ENCODE peak calls at places on chromosome 1, in six cellular contexts. One of them, this sample, is unnamed. For H3K36me3 and H3K27me3, the result is how much of the 10 kb centered on the place peaks cover.

GRCh38 chr1:23325393-23325792 is 18.7 kb downstream of the HNRNPR start:
- DNase-seq in adrenal gland: no peak
- DNase-seq in CD8-positive, alpha-beta T cell: no peak
- DNase-seq in naive thymus-derived CD4-positive, alpha-beta T cell: no peak
- DNase-seq in heart right ventricle: no peak
- DNase-seq in CD4-positive, alpha-beta memory T cell: no peak
- DNase-seq in this sample: no peak

GRCh38 chr1:59332983-59333382 is 36.1 kb downstream of the FGGY start:
- DNase-seq in adrenal gland: no peak
- DNase-seq in CD8-positive, alpha-beta T cell: no peak
- DNase-seq in naive thymus-derived CD4-positive, alpha-beta T cell: no peak
- DNase-seq in heart right ventricle: no peak
- DNase-seq in CD4-positive, alpha-beta memory T cell: no peak
- DNase-seq in this sample: no peak

GRCh38 chr1:41333146-41333784 is 28.0 kb upstream of the FOXO6 start:
- DNase-seq in adrenal gland: no peak
- DNase-seq in CD8-positive, alpha-beta T cell: no peak
- DNase-seq in naive thymus-derived CD4-positive, alpha-beta T cell: no peak
- DNase-seq in heart right ventricle: no peak
- DNase-seq in CD4-positive, alpha-beta memory T cell: no peak
- DNase-seq in this sample: peak

GRCh38 chr1:213417846-213418245 is 366.8 kb downstream of the RPS6KC1 start:
- DNase-seq in adrenal gland: no peak
- DNase-seq in CD8-positive, alpha-beta T cell: no peak
- DNase-seq in naive thymus-derived CD4-positive, alpha-beta T cell: no peak
- DNase-seq in heart right ventricle: no peak
- DNase-seq in CD4-positive, alpha-beta memory T cell: no peak
- DNase-seq in this sample: no peak

GRCh38 chr1:227562037-227562436 is 1.3 kb upstream of the ZNF678 start:
- DNase-seq in adrenal gland: no peak
- DNase-seq in CD8-positive, alpha-beta T cell: no peak
- DNase-seq in naive thymus-derived CD4-positive, alpha-beta T cell: no peak
- DNase-seq in heart right ventricle: no peak
- DNase-seq in CD4-positive, alpha-beta memory T cell: no peak
- DNase-seq in this sample: no peak

GRCh38 chr1:1230656-1231399 is 973 bp downstream of the SDF4 start:
- DNase-seq in adrenal gland: no peak
- DNase-seq in CD8-positive, alpha-beta T cell: no peak
- DNase-seq in naive thymus-derived CD4-positive, alpha-beta T cell: no peak
- DNase-seq in heart right ventricle: no peak
- DNase-seq in CD4-positive, alpha-beta memory T cell: no peak
- DNase-seq in this sample: no peak

GRCh38 chr1:151058682-151059341 is 610 bp downstream of the CDC42SE1 start:
- DNase-seq in adrenal gland: peak
- DNase-seq in CD8-positive, alpha-beta T cell: peak
- DNase-seq in naive thymus-derived CD4-positive, alpha-beta T cell: no peak
- DNase-seq in heart right ventricle: no peak
- DNase-seq in CD4-positive, alpha-beta memory T cell: no peak
- DNase-seq in this sample: peak

GRCh38 chr1:14915356-14916054 is 238.0 kb upstream of the TMEM51 start:
- DNase-seq in adrenal gland: peak
- DNase-seq in CD8-positive, alpha-beta T cell: peak
- DNase-seq in naive thymus-derived CD4-positive, alpha-beta T cell: no peak
- DNase-seq in heart right ventricle: peak
- DNase-seq in CD4-positive, alpha-beta memory T cell: no peak
- DNase-seq in this sample: peak

GRCh38 chr1:201791775-201792166 is 37.2 kb upstream of the IPO9 start:
- DNase-seq in adrenal gland: peak
- DNase-seq in CD8-positive, alpha-beta T cell: no peak
- DNase-seq in naive thymus-derived CD4-positive, alpha-beta T cell: no peak
- DNase-seq in heart right ventricle: peak
- DNase-seq in CD4-positive, alpha-beta memory T cell: no peak
- DNase-seq in this sample: no peak

GRCh38 chr1:38817958-38818705 is 41.4 kb downstream of the RRAGC start:
- DNase-seq in adrenal gland: peak
- DNase-seq in CD8-positive, alpha-beta T cell: peak
- DNase-seq in naive thymus-derived CD4-positive, alpha-beta T cell: peak
- DNase-seq in heart right ventricle: peak
- DNase-seq in CD4-positive, alpha-beta memory T cell: peak
- DNase-seq in this sample: peak

GRCh38 chr1:33763406-33763805 is 100.5 kb upstream of the HMGB4 start:
- DNase-seq in adrenal gland: peak
- DNase-seq in CD8-positive, alpha-beta T cell: no peak
- DNase-seq in naive thymus-derived CD4-positive, alpha-beta T cell: no peak
- DNase-seq in heart right ventricle: no peak
- DNase-seq in CD4-positive, alpha-beta memory T cell: no peak
- DNase-seq in this sample: no peak

GRCh38 chr1:20234761-20235540 is 48.6 kb upstream of the PLA2G2C start:
- DNase-seq in adrenal gland: no peak
- DNase-seq in CD8-positive, alpha-beta T cell: no peak
- DNase-seq in naive thymus-derived CD4-positive, alpha-beta T cell: no peak
- DNase-seq in heart right ventricle: no peak
- DNase-seq in CD4-positive, alpha-beta memory T cell: no peak
- DNase-seq in this sample: no peak

GRCh38 chr1:164659621-164660414 is 100.8 kb downstream of the PBX1 start:
- DNase-seq in adrenal gland: no peak
- DNase-seq in CD8-positive, alpha-beta T cell: no peak
- DNase-seq in naive thymus-derived CD4-positive, alpha-beta T cell: no peak
- DNase-seq in heart right ventricle: no peak
- DNase-seq in CD4-positive, alpha-beta memory T cell: no peak
- DNase-seq in this sample: no peak

GRCh38 chr1:204357551-204357950 is 2.2 kb downstream of the PLEKHA6 start:
- DNase-seq in adrenal gland: no peak
- DNase-seq in CD8-positive, alpha-beta T cell: no peak
- DNase-seq in naive thymus-derived CD4-positive, alpha-beta T cell: no peak
- DNase-seq in heart right ventricle: peak
- DNase-seq in CD4-positive, alpha-beta memory T cell: no peak
- DNase-seq in this sample: peak

DNA sequence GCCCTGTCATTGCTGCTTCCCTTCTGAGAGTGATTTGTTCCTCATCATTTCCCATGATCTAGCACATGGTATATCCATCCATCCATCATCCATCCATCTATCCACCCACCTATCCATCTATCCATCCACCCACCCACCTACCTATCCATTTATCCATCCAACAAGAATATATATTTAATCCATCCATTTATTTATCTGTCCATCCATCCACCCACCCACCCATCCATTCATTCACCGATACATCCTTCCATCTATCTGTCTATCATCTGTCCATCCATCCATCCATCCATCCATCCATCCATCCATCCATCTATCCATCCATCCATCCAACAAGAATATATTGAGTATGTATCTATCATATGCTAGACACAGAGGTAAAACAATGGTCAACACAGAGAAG is 100.0 kb upstream of the ACTL8 start:
- DNase-seq in adrenal gland: no peak
- DNase-seq in CD8-positive, alpha-beta T cell: no peak
- DNase-seq in naive thymus-derived CD4-positive, alpha-beta T cell: no peak
- DNase-seq in heart right ventricle: no peak
- DNase-seq in CD4-positive, alpha-beta memory T cell: no peak
- DNase-seq in this sample: no peak
- H3K36me3 ChIP-seq in adrenal gland: half or more
- H3K36me3 ChIP-seq in CD8-positive, alpha-beta T cell: under half
- H3K36me3 ChIP-seq in naive thymus-derived CD4-positive, alpha-beta T cell: under half
- H3K36me3 ChIP-seq in heart right ventricle: under half
- H3K36me3 ChIP-seq in CD4-positive, alpha-beta memory T cell: under half
- H3K36me3 ChIP-seq in this sample: under half

GRCh38 chr1:236394905-236395779 is 1.1 kb downstream of the EDARADD start:
- DNase-seq in adrenal gland: no peak
- DNase-seq in CD8-positive, alpha-beta T cell: peak
- DNase-seq in naive thymus-derived CD4-positive, alpha-beta T cell: no peak
- DNase-seq in heart right ventricle: peak
- DNase-seq in CD4-positive, alpha-beta memory T cell: peak
- DNase-seq in this sample: peak
- H3K27me3 ChIP-seq in adrenal gland: under half
- H3K27me3 ChIP-seq in CD8-positive, alpha-beta T cell: under half
- H3K27me3 ChIP-seq in naive thymus-derived CD4-positive, alpha-beta T cell: under half
- H3K27me3 ChIP-seq in heart right ventricle: under half
- H3K27me3 ChIP-seq in CD4-positive, alpha-beta memory T cell: under half
- H3K27me3 ChIP-seq in this sample: half or more

GRCh38 chr1:156789621-156790318 is 22.4 kb downstream of the PRCC start:
- DNase-seq in adrenal gland: no peak
- DNase-seq in CD8-positive, alpha-beta T cell: no peak
- DNase-seq in naive thymus-derived CD4-positive, alpha-beta T cell: no peak
- DNase-seq in heart right ventricle: no peak
- DNase-seq in CD4-positive, alpha-beta memory T cell: no peak
- DNase-seq in this sample: no peak
- H3K36me3 ChIP-seq in adrenal gland: half or more
- H3K36me3 ChIP-seq in CD8-positive, alpha-beta T cell: under half
- H3K36me3 ChIP-seq in naive thymus-derived CD4-positive, alpha-beta T cell: half or more
- H3K36me3 ChIP-seq in heart right ventricle: under half
- H3K36me3 ChIP-seq in CD4-positive, alpha-beta memory T cell: under half
- H3K36me3 ChIP-seq in this sample: half or more

GRCh38 chr1:109113787-109114568 is at the start of gene ELAPOR1:
- DNase-seq in adrenal gland: peak
- DNase-seq in CD8-positive, alpha-beta T cell: peak
- DNase-seq in naive thymus-derived CD4-positive, alpha-beta T cell: peak
- DNase-seq in heart right ventricle: peak
- DNase-seq in CD4-positive, alpha-beta memory T cell: peak
- DNase-seq in this sample: peak

GRCh38 chr1:109116286-109116685 is 2.4 kb downstream of the ELAPOR1 start:
- DNase-seq in adrenal gland: no peak
- DNase-seq in CD8-positive, alpha-beta T cell: no peak
- DNase-seq in naive thymus-derived CD4-positive, alpha-beta T cell: no peak
- DNase-seq in heart right ventricle: no peak
- DNase-seq in CD4-positive, alpha-beta memory T cell: no peak
- DNase-seq in this sample: no peak

GRCh38 chr1:109112056-109112651 is 1.8 kb upstream of the ELAPOR1 start:
- DNase-seq in adrenal gland: no peak
- DNase-seq in CD8-positive, alpha-beta T cell: no peak
- DNase-seq in naive thymus-derived CD4-positive, alpha-beta T cell: peak
- DNase-seq in heart right ventricle: no peak
- DNase-seq in CD4-positive, alpha-beta memory T cell: peak
- DNase-seq in this sample: no peak

GRCh38 chr1:109112652-109113285 is 1.1 kb upstream of the ELAPOR1 start:
- DNase-seq in adrenal gland: peak
- DNase-seq in CD8-positive, alpha-beta T cell: peak
- DNase-seq in naive thymus-derived CD4-positive, alpha-beta T cell: peak
- DNase-seq in heart right ventricle: peak
- DNase-seq in CD4-positive, alpha-beta memory T cell: peak
- DNase-seq in this sample: peak

DNA sequence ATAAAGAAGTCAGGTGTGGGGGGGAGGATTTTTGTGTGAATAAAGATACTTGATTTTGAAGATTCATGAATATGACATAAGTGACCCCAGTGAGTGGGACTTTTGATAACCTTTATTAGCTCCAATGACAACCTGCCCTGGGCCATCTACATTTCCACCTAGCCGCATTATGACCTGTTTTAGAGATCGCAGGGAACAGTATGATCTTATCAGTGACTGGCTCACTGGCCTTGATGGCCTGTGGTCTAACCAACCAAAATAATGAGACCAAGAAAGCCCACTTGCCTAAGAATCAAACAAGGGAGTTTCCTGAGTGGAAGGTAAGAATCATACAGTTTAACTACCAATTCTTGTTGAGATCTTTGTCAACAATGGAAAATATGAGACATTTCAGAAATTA is 1.8 kb downstream of the ELAPOR1 start:
- DNase-seq in adrenal gland: no peak
- DNase-seq in CD8-positive, alpha-beta T cell: no peak
- DNase-seq in naive thymus-derived CD4-positive, alpha-beta T cell: no peak
- DNase-seq in heart right ventricle: no peak
- DNase-seq in CD4-positive, alpha-beta memory T cell: no peak
- DNase-seq in this sample: no peak
- H3K27me3 ChIP-seq in adrenal gland: under half
- H3K27me3 ChIP-seq in CD8-positive, alpha-beta T cell: under half
- H3K27me3 ChIP-seq in naive thymus-derived CD4-positive, alpha-beta T cell: under half
- H3K27me3 ChIP-seq in heart right ventricle: under half
- H3K27me3 ChIP-seq in CD4-positive, alpha-beta memory T cell: under half
- H3K27me3 ChIP-seq in this sample: under half

DNA sequence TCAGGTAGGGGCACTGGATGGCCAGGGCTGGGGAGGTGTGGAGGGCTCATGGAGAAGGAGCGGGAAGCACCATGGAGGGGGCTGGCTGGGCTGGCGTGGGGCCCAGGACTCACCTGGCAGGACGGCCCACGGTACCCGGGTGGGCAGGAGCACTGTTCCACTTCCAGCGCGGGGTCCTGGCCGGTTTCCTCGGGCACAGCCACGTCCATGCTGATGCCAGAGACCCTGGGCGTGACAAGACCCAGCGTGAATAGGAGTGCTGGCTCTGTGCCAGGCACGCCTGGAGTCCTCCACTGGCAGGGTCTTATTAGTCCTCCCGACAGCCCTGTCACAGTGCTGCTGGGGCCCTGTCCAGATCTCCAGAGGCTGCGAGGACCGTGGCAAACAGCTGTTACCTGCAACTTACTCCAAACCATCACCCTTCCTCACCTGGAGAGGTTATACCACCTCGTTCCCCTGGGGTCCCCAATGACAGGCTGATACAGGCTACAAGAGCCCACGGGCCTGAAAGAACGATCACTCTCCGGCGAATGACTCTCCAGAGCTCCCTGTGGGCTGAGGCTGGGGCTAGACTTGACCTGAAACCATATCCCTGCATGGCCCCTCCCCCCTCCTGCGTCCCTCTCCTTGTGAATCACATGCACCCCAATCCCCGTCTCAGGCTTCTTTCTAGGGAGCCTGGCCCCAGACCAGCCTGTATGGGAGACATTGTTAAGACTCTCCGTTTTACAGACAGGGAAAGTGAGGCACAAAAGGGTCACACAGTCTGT is 62.1 kb downstream of the HSPG2 start:
- DNase-seq in adrenal gland: no peak
- DNase-seq in CD8-positive, alpha-beta T cell: no peak
- DNase-seq in naive thymus-derived CD4-positive, alpha-beta T cell: no peak
- DNase-seq in heart right ventricle: no peak
- DNase-seq in CD4-positive, alpha-beta memory T cell: no peak
- DNase-seq in this sample: peak
- H3K36me3 ChIP-seq in adrenal gland: half or more
- H3K36me3 ChIP-seq in CD8-positive, alpha-beta T cell: under half
- H3K36me3 ChIP-seq in naive thymus-derived CD4-positive, alpha-beta T cell: under half
- H3K36me3 ChIP-seq in heart right ventricle: half or more
- H3K36me3 ChIP-seq in CD4-positive, alpha-beta memory T cell: under half
- H3K36me3 ChIP-seq in this sample: under half

DNA sequence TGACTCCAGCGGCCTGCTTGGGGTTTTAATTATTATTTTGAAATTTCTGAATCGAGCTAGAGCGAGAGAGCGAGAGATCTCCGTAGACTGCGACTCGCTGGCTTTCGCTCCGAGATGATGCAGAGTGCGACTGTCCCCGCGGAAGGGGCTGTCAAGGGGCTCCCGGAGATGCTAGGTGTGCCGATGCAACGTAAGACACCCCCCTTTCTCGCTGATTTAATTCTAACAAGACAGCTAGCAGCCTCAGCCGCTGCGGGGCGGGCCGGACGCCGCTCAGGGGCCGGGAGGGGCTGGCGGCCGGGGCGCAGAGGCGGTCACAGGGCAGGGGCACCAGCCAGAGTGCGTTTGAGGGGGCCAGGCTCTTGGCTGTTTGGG is 339 bp downstream of the LHX4 start:
- DNase-seq in adrenal gland: no peak
- DNase-seq in CD8-positive, alpha-beta T cell: no peak
- DNase-seq in naive thymus-derived CD4-positive, alpha-beta T cell: no peak
- DNase-seq in heart right ventricle: no peak
- DNase-seq in CD4-positive, alpha-beta memory T cell: no peak
- DNase-seq in this sample: no peak
- H3K27me3 ChIP-seq in adrenal gland: half or more
- H3K27me3 ChIP-seq in CD8-positive, alpha-beta T cell: half or more
- H3K27me3 ChIP-seq in naive thymus-derived CD4-positive, alpha-beta T cell: under half
- H3K27me3 ChIP-seq in heart right ventricle: half or more
- H3K27me3 ChIP-seq in CD4-positive, alpha-beta memory T cell: half or more
- H3K27me3 ChIP-seq in this sample: half or more